ENCODE peak calls at places on chromosome 17, in five cellular contexts. G is NT2/D1, I is GM12878, K is H1, Z is HepG2. N is an unnamed sample.

GRCh38 chr17:57892820-57893595 is 43.2 kb upstream of the MRPS23 start:
- DNase-seq in G (no peak), I (no peak), K (no peak), Z (peak; percentile 97), N (peak; percentile 37)

GRCh38 chr17:17710355-17710727 is 29.1 kb downstream of the RAI1 start:
- DNase-seq in G (no peak), I (no peak), K (no peak), Z (no peak), N (no peak)

GRCh38 chr17:1241904-1242303 is 28.3 kb upstream of the BHLHA9 start:
- DNase-seq in G (no peak), I (no peak), K (no peak), Z (no peak), N (no peak)

GRCh38 chr17:700504-701094 is 14.0 kb downstream of the VPS53 start:
- DNase-seq in G (no peak), I (no peak), K (no peak), Z (no peak), N (peak; percentile 43)

GRCh38 chr17:38815576-38816193 is 9.4 kb downstream of the CWC25 start:
- DNase-seq in G (no peak), I (no peak), K (no peak), Z (no peak), N (no peak)

GRCh38 chr17:48215583-48216139 is 108.1 kb downstream of the SNX11 start:
- DNase-seq in G (no peak), I (no peak), K (no peak), Z (peak; percentile 8), N (peak; percentile 75)

GRCh38 chr17:67717192-67717623 is 528 bp upstream of the NOL11 start:
- DNase-seq in G (no peak), I (no peak), K (no peak), Z (peak; percentile 19), N (no peak)

GRCh38 chr17:46943218-46943510 is 20.2 kb downstream of the GOSR2 start:
- DNase-seq in G (no peak), I (no peak), K (no peak), Z (no peak), N (no peak)

GRCh38 chr17:10875411-10875810 is 37.5 kb upstream of the PIRT start:
- DNase-seq in G (peak; percentile 2), I (no peak), K (no peak), Z (no peak), N (peak; percentile 10)

GRCh38 chr17:57832711-57833596 is 16.9 kb downstream of the MRPS23 start:
- DNase-seq in G (peak; percentile 70), I (no peak), K (peak; percentile 13), Z (peak; percentile 72), N (peak; percentile 72)

GRCh38 chr17:81387235-81388060 is 7.8 kb upstream of the BAHCC1 start:
- DNase-seq in G (no peak), I (no peak), K (no peak), Z (no peak), N (peak; percentile 59)

GRCh38 chr17:45873728-45874127 is 20.6 kb upstream of the MAPT start:
- DNase-seq in G (no peak), I (no peak), K (no peak), Z (no peak), N (no peak)

GRCh38 chr17:11023639-11024479 is 186.0 kb upstream of the PIRT start:
- DNase-seq in G (no peak), I (no peak), K (no peak), Z (no peak), N (no peak)

GRCh38 chr17:17732892-17733670 is 51.8 kb downstream of the RAI1 start:
- DNase-seq in G (no peak), I (no peak), K (no peak), Z (no peak), N (no peak)

GRCh38 chr17:80187090-80187489 is 17.3 kb downstream of the CARD14 start:
- DNase-seq in G (no peak), I (no peak), K (no peak), Z (no peak), N (no peak)

GRCh38 chr17:36544049-36544319 is 735 bp upstream of the GGNBP2 start:
- DNase-seq in G (no peak), I (peak; percentile 27), K (no peak), Z (peak; percentile 14), N (peak; percentile 16)

GRCh38 chr17:30336369-30337171 is 2.7 kb upstream of the TMIGD1 start:
- DNase-seq in G (peak; percentile 46), I (no peak), K (peak; percentile 9), Z (peak; percentile 95), N (peak; percentile 49)

GRCh38 chr17:32861979-32862378 is 14.9 kb downstream of the MYO1D start:
- DNase-seq in G (no peak), I (no peak), K (no peak), Z (no peak), N (no peak)

GRCh38 chr17:31052187-31052889 is 42.4 kb upstream of the NF1 start:
- DNase-seq in G (no peak), I (no peak), K (no peak), Z (peak; percentile 35), N (no peak)

GRCh38 chr17:77264617-77265230 is 124.0 kb downstream of the SEC14L1 start:
- DNase-seq in G (no peak), I (no peak), K (no peak), Z (no peak), N (no peak)

GRCh38 chr17:38315497-38315896 is 18.5 kb downstream of the MRPL45 start:
- DNase-seq in G (no peak), I (no peak), K (no peak), Z (no peak), N (no peak)

GRCh38 chr17:29293890-29294579 is at the start of gene NUFIP2:
- DNase-seq in G (peak; percentile 94), I (peak; percentile 95), K (peak; percentile 96), Z (peak; percentile 96), N (peak; percentile 92)

GRCh38 chr17:57943140-57943539 is 12.1 kb downstream of the CUEDC1 start:
- DNase-seq in G (no peak), I (no peak), K (no peak), Z (no peak), N (no peak)

GRCh38 chr17:17809527-17810373 is 27.0 kb downstream of the SREBF1 start:
- DNase-seq in G (no peak), I (no peak), K (peak; percentile 50), Z (no peak), N (peak; percentile 70)

GRCh38 chr17:35973333-35974260 is 7.7 kb downstream of the CCL16 start:
- DNase-seq in G (no peak), I (no peak), K (no peak), Z (peak; percentile 99), N (no peak)

GRCh38 chr17:9473716-9474115 is 101.9 kb downstream of the STX8 start:
- DNase-seq in G (no peak), I (no peak), K (no peak), Z (peak; percentile 18), N (no peak)

GRCh38 chr17:73071387-73071999 is 21.0 kb downstream of the SLC39A11 start:
- DNase-seq in G (no peak), I (no peak), K (no peak), Z (peak; percentile 80), N (no peak)

GRCh38 chr17:79420318-79421243 is 190.3 kb downstream of the RBFOX3 start:
- DNase-seq in G (no peak), I (no peak), K (no peak), Z (no peak), N (peak; percentile 35)

GRCh38 chr17:29778936-29779811 is 150.9 kb downstream of the SSH2 start:
- DNase-seq in G (no peak), I (no peak), K (no peak), Z (peak; percentile 36), N (peak; percentile 40)

GRCh38 chr17:6240001-6240400 is 169.8 kb downstream of the WSCD1 start:
- DNase-seq in G (no peak), I (no peak), K (no peak), Z (no peak), N (no peak)

GRCh38 chr17:7873051-7873450 is 15.2 kb downstream of the CYB5D1 start:
- DNase-seq in G (no peak), I (no peak), K (no peak), Z (no peak), N (no peak)
- TF ChIP-seq SUZ12 in G (no peak), I (no peak), K (no peak), Z (no peak), N (no peak)

GRCh38 chr17:82930043-82930923 is 90.5 kb upstream of the ZNF750 start:
- DNase-seq in G (no peak), I (no peak), K (no peak), Z (no peak), N (no peak)
- TF ChIP-seq SUZ12 in G (no peak), I (no peak), K (no peak), Z (no peak), N (no peak)

DNA sequence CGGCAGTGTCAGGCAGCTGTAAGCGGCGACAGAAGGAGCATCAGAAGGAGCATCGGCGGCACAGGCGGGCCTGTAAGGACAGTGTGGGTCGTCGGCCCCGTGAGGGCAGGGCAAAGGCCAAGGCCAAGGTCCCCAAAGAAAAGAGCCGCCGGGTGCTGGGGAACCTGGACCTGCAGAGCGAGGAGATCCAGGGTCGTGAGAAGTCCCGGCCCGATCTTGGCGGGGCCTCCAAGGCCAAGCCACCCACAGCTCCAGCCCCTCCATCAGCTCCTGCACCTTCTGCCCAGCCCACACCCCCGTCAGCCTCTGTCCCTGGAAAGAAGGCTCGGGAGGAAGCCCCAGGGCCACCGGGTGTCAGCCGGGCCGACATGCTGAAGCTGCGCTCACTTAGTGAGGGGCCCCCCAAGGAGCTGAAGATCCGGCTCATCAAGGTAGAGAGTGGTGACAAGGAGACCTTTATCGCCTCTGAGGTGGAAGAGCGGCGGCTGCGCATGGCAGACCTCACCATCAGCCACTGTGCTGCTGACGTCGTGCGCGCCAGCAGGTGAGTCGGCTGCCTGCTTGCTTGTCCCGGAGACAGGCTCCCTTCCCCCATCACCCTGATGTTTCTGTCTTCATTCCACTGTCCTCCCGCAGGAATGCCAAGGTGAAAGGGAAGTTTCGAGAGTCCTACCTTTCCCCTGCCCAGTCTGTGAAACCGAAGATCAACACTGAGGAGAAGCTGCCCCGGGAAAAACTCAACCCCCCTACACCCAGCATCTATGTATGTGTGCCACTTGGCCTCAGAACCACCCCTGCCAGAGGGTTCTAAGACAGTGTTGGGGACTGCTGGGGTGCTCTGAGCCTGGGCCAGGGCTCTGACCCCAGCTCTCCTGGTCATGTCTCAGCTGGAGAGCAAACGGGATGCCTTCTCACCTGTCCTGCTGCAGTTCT is 5.4 kb upstream of the TMEM88 start:
- DNase-seq in G (no peak), I (no peak), K (no peak), Z (no peak), N (no peak)
- TF ChIP-seq SUZ12 in G (no peak), I (no peak), K (no peak), Z (no peak), N (no peak)

GRCh38 chr17:74749262-74750038 is 1.0 kb downstream of the NHERF1 start:
- DNase-seq in G (no peak), I (no peak), K (no peak), Z (no peak), N (no peak)
- TF ChIP-seq SUZ12 in G (no peak), I (no peak), K (no peak), Z (no peak), N (no peak)